ENCODE peak calls at places on chromosomes 2 and 18, in five cellular contexts. W is fibroblast of mammary gland, G is breast epithelium, T is HL-60, F is cardiac fibroblast. Q is an unnamed sample.

GRCh38 chr2:48146552-48146951 is 240.3 kb upstream of the FBXO11 start:
- DNase-seq in F (no peak), T (no peak), G (no peak), W (no peak), Q (peak)

GRCh38 chr2:111948832-111949231 is 50.4 kb downstream of the MERTK start:
- DNase-seq in G (no peak), T (no peak), F (no peak), W (no peak), Q (no peak)

GRCh38 chr18:52422985-52423601 is 83.1 kb downstream of the DCC start:
- DNase-seq in G (no peak), F (no peak), T (no peak), W (no peak), Q (no peak)

GRCh38 chr2:160042054-160042453 is 20.4 kb downstream of the PLA2R1 start:
- DNase-seq in G (no peak), F (no peak), W (no peak), T (no peak), Q (no peak)

GRCh38 chr2:235244497-235245215 is 249.2 kb upstream of the AGAP1 start:
- DNase-seq in F (no peak), W (peak), T (no peak), G (no peak), Q (no peak)

GRCh38 chr2:237674731-237675276 is 47.4 kb downstream of the LRRFIP1 start:
- DNase-seq in T (peak), G (peak), F (peak), W (peak), Q (peak)

GRCh38 chr2:240632291-240632670 is 7.0 kb downstream of the GPR35 start:
- DNase-seq in T (no peak), W (no peak), G (no peak), F (no peak), Q (peak)

GRCh38 chr2:134917219-134917957 is 1.2 kb upstream of the CCNT2 start:
- DNase-seq in G (no peak), F (no peak), W (peak), T (no peak), Q (peak)

GRCh38 chr2:47737191-47737975 is 45.6 kb upstream of the MSH6 start:
- DNase-seq in W (peak), G (no peak), F (peak), T (no peak), Q (no peak)

GRCh38 chr2:206482123-206482522 is 38.8 kb downstream of the ADAM23 start:
- DNase-seq in G (no peak), T (peak), W (peak), F (peak), Q (no peak)

GRCh38 chr18:27845897-27846296 is 331.0 kb downstream of the CDH2 start:
- DNase-seq in G (no peak), W (no peak), T (no peak), F (no peak), Q (no peak)

GRCh38 chr2:9952286-9952737 is 819 bp downstream of the GRHL1 start:
- DNase-seq in F (no peak), G (no peak), W (no peak), T (no peak), Q (no peak)

GRCh38 chr2:37232131-37232933 is 874 bp downstream of the NDUFAF7 start:
- DNase-seq in G (no peak), T (no peak), W (peak), F (peak), Q (peak)

GRCh38 chr2:237257471-237257951 is 156.5 kb downstream of the COL6A3 start:
- DNase-seq in F (peak), G (no peak), T (no peak), W (peak), Q (no peak)

DNA sequence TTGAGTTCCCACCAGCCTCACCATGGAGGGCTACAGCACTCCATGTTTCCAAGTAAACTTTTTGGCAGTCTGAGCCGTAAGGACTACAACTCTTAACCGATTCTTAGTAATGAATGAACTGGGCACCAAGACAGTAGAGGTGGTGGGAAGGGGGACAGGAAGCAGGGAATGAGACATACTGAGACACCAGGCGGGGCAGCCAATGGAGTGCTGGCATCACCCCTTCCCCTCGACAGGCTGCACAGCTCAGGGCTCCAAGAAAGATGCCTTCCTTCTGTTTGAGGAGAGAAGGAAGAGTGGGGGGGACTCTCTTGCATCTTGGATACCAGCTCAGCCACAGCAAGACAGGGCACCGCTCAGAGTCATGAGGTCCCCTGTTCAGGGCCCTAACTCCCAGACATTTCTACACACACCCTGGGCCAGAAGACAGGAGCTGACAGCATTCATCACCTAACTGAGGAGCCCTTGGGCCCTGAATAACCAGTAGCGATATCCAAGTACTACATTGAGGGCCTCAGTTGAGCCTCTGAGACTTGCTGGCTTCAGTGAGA is 45.2 kb downstream of the USP34 start:
- DNase-seq in G (no peak), F (no peak), W (no peak), T (no peak), Q (no peak)
- TF ChIP-seq CTCF in G (no peak), F (no peak), W (no peak), T (no peak), Q (no peak)

GRCh38 chr2:116250376-116250775 is 1564.1 kb upstream of the DDX18 start:
- DNase-seq in F (no peak), T (no peak), G (no peak), W (no peak), Q (no peak)
- TF ChIP-seq CTCF in F (no peak), T (no peak), G (no peak), W (no peak), Q (no peak)

GRCh38 chr18:73384246-73384645 is 516.5 kb upstream of the NETO1 start:
- DNase-seq in G (no peak), T (no peak), W (no peak), F (no peak), Q (no peak)
- TF ChIP-seq CTCF in G (no peak), T (no peak), W (no peak), F (no peak), Q (no peak)

GRCh38 chr2:185526156-185526555 is 212.4 kb upstream of the FSIP2 start:
- DNase-seq in G (no peak), T (no peak), F (no peak), W (no peak), Q (no peak)

GRCh38 chr2:185522472-185522871 is 216.1 kb upstream of the FSIP2 start:
- DNase-seq in W (no peak), T (no peak), F (no peak), G (no peak), Q (no peak)
- TF ChIP-seq CTCF in W (no peak), T (no peak), F (no peak), G (no peak), Q (no peak)

Q was measured in natural killer cell.